ENCODE peak calls at places on chromosomes 1 and 21, in five cellular contexts. I, C, W, P and A are unnamed samples.

GRCh38 chr1:37995773-37996379 is 6.1 kb upstream of the SF3A3 start:
- DNase-seq in W (peak), I (peak), P (no peak), C (peak), A (no peak)

GRCh38 chr1:58927026-58927721 is 143.3 kb upstream of the JUN start:
- DNase-seq in C (no peak), P (no peak), I (no peak), W (no peak), A (no peak)

GRCh38 chr1:154405762-154406571 is 824 bp downstream of the IL6R start:
- DNase-seq in C (peak), I (peak), W (peak), P (peak), A (peak)

GRCh38 chr1:248813546-248813945 is 12.2 kb downstream of the SH3BP5L start:
- DNase-seq in P (no peak), W (no peak), C (no peak), I (no peak), A (no peak)

GRCh38 chr1:94481473-94481933 is 60.1 kb downstream of the F3 start:
- DNase-seq in I (peak), W (peak), P (no peak), C (peak), A (peak)

GRCh38 chr1:222754386-222755139 is 17.6 kb downstream of the FAM177B start:
- DNase-seq in P (peak), I (no peak), W (peak), C (no peak), A (peak)

GRCh38 chr21:38787461-38788274 is 18.1 kb upstream of the ETS2 start:
- DNase-seq in I (no peak), C (peak), W (peak), P (no peak), A (no peak)

GRCh38 chr1:75712306-75712705 is 12.2 kb upstream of the ACADM start:
- DNase-seq in C (no peak), P (no peak), I (no peak), W (no peak), A (no peak)

GRCh38 chr1:223029985-223030769 is 112.9 kb downstream of the TLR5 start:
- DNase-seq in W (no peak), C (no peak), I (no peak), P (no peak), A (no peak)

GRCh38 chr1:182777386-182777785 is 12.2 kb upstream of the NPL start:
- DNase-seq in P (no peak), W (no peak), I (no peak), C (no peak), A (no peak)

GRCh38 chr1:225597926-225598575 is 54.9 kb downstream of the ENAH start:
- DNase-seq in C (no peak), I (no peak), P (no peak), W (no peak), A (no peak)

GRCh38 chr1:107702946-107703571 is 261.9 kb downstream of the VAV3 start:
- DNase-seq in W (no peak), P (no peak), C (no peak), I (no peak), A (no peak)

GRCh38 chr1:31627301-31627929 is 9.9 kb downstream of the HCRTR1 start:
- DNase-seq in I (no peak), C (no peak), W (peak), P (no peak), A (peak)

GRCh38 chr1:169091480-169091941 is 15.0 kb upstream of the ATP1B1 start:
- DNase-seq in I (no peak), W (no peak), C (no peak), P (peak), A (peak)

GRCh38 chr1:30275926-30276736 is 447.3 kb downstream of the MATN1 start:
- DNase-seq in C (no peak), W (no peak), P (no peak), I (no peak), A (no peak)

GRCh38 chr1:236451796-236452373 is 57.8 kb downstream of the EDARADD start:
- DNase-seq in P (no peak), C (no peak), I (peak), W (no peak), A (no peak)